ENCODE peak calls at places on chromosomes 11 and 22, in seven cellular contexts. One of them, this sample, is unnamed.
A peak's percentile ranks its signal among the peaks of the same experiment; 100 is the strongest.

GRCh38 chr11:1005913-1006312 is 30.6 kb downstream of the MUC6 start:
- DNase-seq in fibroblast of the conjunctiva: no peak
- DNase-seq in Peyer's patch: no peak
- DNase-seq in NCI-H526 treated with DMSO at 0.1 percent for 48 hours: no peak
- DNase-seq in kidney epithelial cell: no peak
- DNase-seq in mammary epithelial cell: no peak
- DNase-seq in endothelial cell: no peak
- DNase-seq in this sample: no peak

GRCh38 chr22:45262931-45263789 is 21.6 kb upstream of the UPK3A start:
- DNase-seq in endothelial cell: no peak
- DNase-seq in kidney epithelial cell: no peak
- DNase-seq in NCI-H526 treated with DMSO at 0.1 percent for 48 hours: no peak
- DNase-seq in fibroblast of the conjunctiva: no peak
- DNase-seq in mammary epithelial cell: no peak
- DNase-seq in Peyer's patch: peak; percentile 91
- DNase-seq in this sample: no peak

GRCh38 chr11:8287297-8288070 is 23.8 kb upstream of the LMO1 start:
- DNase-seq in kidney epithelial cell: no peak
- DNase-seq in NCI-H526 treated with DMSO at 0.1 percent for 48 hours: no peak
- DNase-seq in fibroblast of the conjunctiva: no peak
- DNase-seq in Peyer's patch: no peak
- DNase-seq in mammary epithelial cell: no peak
- DNase-seq in endothelial cell: no peak
- DNase-seq in this sample: no peak

GRCh38 chr11:10522276-10522675 is 18.7 kb downstream of the RNF141 start:
- DNase-seq in endothelial cell: no peak
- DNase-seq in kidney epithelial cell: no peak
- DNase-seq in Peyer's patch: no peak
- DNase-seq in mammary epithelial cell: no peak
- DNase-seq in NCI-H526 treated with DMSO at 0.1 percent for 48 hours: no peak
- DNase-seq in fibroblast of the conjunctiva: no peak
- DNase-seq in this sample: no peak

GRCh38 chr22:40036591-40037225 is 42.0 kb downstream of the FAM83F start:
- DNase-seq in fibroblast of the conjunctiva: peak; percentile 72
- DNase-seq in kidney epithelial cell: no peak
- DNase-seq in mammary epithelial cell: no peak
- DNase-seq in endothelial cell: peak; percentile 74
- DNase-seq in Peyer's patch: peak; percentile 50
- DNase-seq in NCI-H526 treated with DMSO at 0.1 percent for 48 hours: peak; percentile 37
- DNase-seq in this sample: peak; percentile 79

GRCh38 chr22:29727248-29727551 is 7.4 kb downstream of the CABP7 start:
- DNase-seq in fibroblast of the conjunctiva: peak; percentile 21
- DNase-seq in mammary epithelial cell: no peak
- DNase-seq in kidney epithelial cell: no peak
- DNase-seq in endothelial cell: peak; percentile 62
- DNase-seq in NCI-H526 treated with DMSO at 0.1 percent for 48 hours: no peak
- DNase-seq in Peyer's patch: peak; percentile 20
- DNase-seq in this sample: peak; percentile 54

GRCh38 chr11:62667460-62667859 is 2.3 kb downstream of the CSKMT start:
- DNase-seq in Peyer's patch: no peak
- DNase-seq in endothelial cell: no peak
- DNase-seq in NCI-H526 treated with DMSO at 0.1 percent for 48 hours: no peak
- DNase-seq in fibroblast of the conjunctiva: no peak
- DNase-seq in mammary epithelial cell: no peak
- DNase-seq in kidney epithelial cell: no peak
- DNase-seq in this sample: no peak

GRCh38 chr11:67615455-67616430 is 9.0 kb downstream of the NDUFV1 start:
- DNase-seq in mammary epithelial cell: no peak
- DNase-seq in Peyer's patch: no peak
- DNase-seq in fibroblast of the conjunctiva: no peak
- DNase-seq in endothelial cell: peak; percentile 77
- DNase-seq in NCI-H526 treated with DMSO at 0.1 percent for 48 hours: no peak
- DNase-seq in kidney epithelial cell: no peak
- DNase-seq in this sample: peak; percentile 85

GRCh38 chr11:104772806-104773241 is 125.4 kb downstream of the CASP12 start:
- DNase-seq in fibroblast of the conjunctiva: peak; percentile 66
- DNase-seq in NCI-H526 treated with DMSO at 0.1 percent for 48 hours: no peak
- DNase-seq in Peyer's patch: no peak
- DNase-seq in endothelial cell: no peak
- DNase-seq in kidney epithelial cell: peak; percentile 89
- DNase-seq in mammary epithelial cell: peak; percentile 90
- DNase-seq in this sample: no peak

GRCh38 chr11:66956689-66957290 is 1.4 kb downstream of the PC start:
- DNase-seq in Peyer's patch: no peak
- DNase-seq in mammary epithelial cell: peak; percentile 81
- DNase-seq in kidney epithelial cell: peak; percentile 51
- DNase-seq in fibroblast of the conjunctiva: no peak
- DNase-seq in NCI-H526 treated with DMSO at 0.1 percent for 48 hours: no peak
- DNase-seq in endothelial cell: no peak
- DNase-seq in this sample: peak; percentile 19

GRCh38 chr22:49340406-49340805 is 487.3 kb downstream of the BRD1 start:
- DNase-seq in endothelial cell: no peak
- DNase-seq in mammary epithelial cell: no peak
- DNase-seq in fibroblast of the conjunctiva: no peak
- DNase-seq in NCI-H526 treated with DMSO at 0.1 percent for 48 hours: no peak
- DNase-seq in kidney epithelial cell: no peak
- DNase-seq in Peyer's patch: no peak
- DNase-seq in this sample: no peak

GRCh38 chr11:118622376-118623290 is 15.2 kb downstream of the PHLDB1 start:
- DNase-seq in NCI-H526 treated with DMSO at 0.1 percent for 48 hours: peak; percentile 99
- DNase-seq in Peyer's patch: no peak
- DNase-seq in kidney epithelial cell: no peak
- DNase-seq in endothelial cell: no peak
- DNase-seq in mammary epithelial cell: peak; percentile 95
- DNase-seq in fibroblast of the conjunctiva: no peak
- DNase-seq in this sample: no peak

This sample was measured in activated CD4-positive, alpha-beta T cell treated with anti-CD3 and anti-CD28 coated beads for 36 hours.